ENCODE peak calls at places on chromosomes 1 and 21, in nine cellular contexts. K is renal cortical epithelial cell; Y is dorsolateral prefrontal cortex; L is GM12865; W is activated CD4-positive, alpha-beta T cell treated with anti-CD3 and anti-CD28 coated beads, Interleukin-2, amount 50 U/mL, for 1 hour; R is stimulated activated CD4-positive, alpha-beta T cell treated with anti-CD3 and anti-CD28 coated beads, Interleukin-1b, Interleukin-23, amount 100 ng/mL, for 4 hours; D is GM20000; E is amygdala; J is EL. B is an unnamed sample.

GRCh38 chr21:43734131-43734634 is 15.3 kb downstream of the PDXK start:
- DNase-seq in D (no peak), L (no peak), E (no peak), J (no peak), Y (no peak), R (peak; percentile 27), K (peak; percentile 18), W (no peak), B (no peak)

GRCh38 chr1:160615660-160616059 is 31.2 kb downstream of the SLAMF1 start:
- DNase-seq in E (no peak), Y (no peak), L (no peak), R (no peak), D (no peak), K (no peak), J (no peak), W (no peak), B (no peak)

GRCh38 chr1:223712184-223712855 is at the start of gene CAPN2:
- DNase-seq in E (peak; percentile 70), D (peak; percentile 84), W (peak; percentile 54), K (peak; percentile 59), J (peak; percentile 88), R (no peak), Y (peak; percentile 56), L (peak; percentile 81), B (peak; percentile 92)

GRCh38 chr1:117128323-117129079 is 7.0 kb upstream of the TRIM45 start:
- DNase-seq in D (peak; percentile 47), L (peak; percentile 23), W (no peak), J (peak; percentile 56), E (no peak), Y (no peak), K (peak; percentile 69), R (no peak), B (no peak)

GRCh38 chr1:35049116-35049515 is 17.4 kb upstream of the ZMYM6 start:
- DNase-seq in Y (no peak), D (no peak), R (no peak), K (no peak), W (no peak), L (no peak), J (peak; percentile 63), E (no peak), B (no peak)

GRCh38 chr1:180841460-180841859 is 71.2 kb upstream of the KIAA1614 start:
- DNase-seq in Y (no peak), L (no peak), W (no peak), D (no peak), E (no peak), J (no peak), R (no peak), K (no peak), B (no peak)

GRCh38 chr1:183105449-183105848 is 80.6 kb upstream of the LAMC2 start:
- DNase-seq in R (no peak), E (no peak), D (no peak), Y (no peak), W (no peak), L (no peak), J (peak; percentile 47), K (no peak), B (no peak)

GRCh38 chr21:42195378-42196031 is 23.4 kb upstream of the ABCG1 start:
- DNase-seq in R (no peak), K (peak; percentile 10), E (no peak), W (no peak), D (no peak), Y (no peak), L (no peak), J (peak; percentile 22), B (peak; percentile 49)

GRCh38 chr1:98323396-98323795 is 338.1 kb upstream of the SNX7 start:
- DNase-seq in E (no peak), L (no peak), Y (no peak), R (no peak), D (no peak), W (no peak), J (peak; percentile 91), K (peak; percentile 63), B (peak; percentile 71)

GRCh38 chr1:109877320-109877771 is 33.3 kb upstream of the CSF1 start:
- DNase-seq in W (no peak), Y (peak; percentile 57), D (no peak), J (peak; percentile 96), K (peak; percentile 96), E (no peak), L (no peak), R (no peak), B (peak; percentile 99)

GRCh38 chr1:117110774-117111173 is 10.8 kb downstream of the TRIM45 start:
- DNase-seq in W (no peak), Y (no peak), L (no peak), D (no peak), E (no peak), J (peak; percentile 50), K (peak; percentile 54), R (no peak), B (no peak)

GRCh38 chr1:116420417-116421200 is 47.6 kb downstream of the ATP1A1 start:
- DNase-seq in D (no peak), Y (no peak), W (no peak), E (no peak), L (no peak), K (peak; percentile 44), R (no peak), J (no peak), B (no peak)

GRCh38 chr1:15189692-15190321 is 36.3 kb downstream of the TMEM51 start:
- DNase-seq in R (no peak), E (no peak), W (no peak), J (peak; percentile 57), D (no peak), L (no peak), K (peak; percentile 69), Y (no peak), B (no peak)

GRCh38 chr1:232805269-232806070 is at the start of gene MAP10:
- DNase-seq in D (peak; percentile 90), W (peak; percentile 62), J (peak; percentile 72), E (peak; percentile 28), R (peak; percentile 64), K (peak; percentile 56), Y (peak; percentile 79), L (peak; percentile 94), B (peak; percentile 90)

GRCh38 chr1:27601771-27602509 is 2.0 kb downstream of the AHDC1 start:
- DNase-seq in R (no peak), J (peak; percentile 68), L (no peak), K (no peak), D (peak; percentile 53), Y (peak; percentile 61), W (no peak), E (peak; percentile 20), B (peak; percentile 69)

GRCh38 chr1:185074307-185074706 is 28.9 kb downstream of the RNF2 start:
- DNase-seq in R (no peak), J (peak; percentile 32), Y (no peak), E (no peak), L (no peak), W (no peak), K (peak; percentile 47), D (no peak), B (no peak)

GRCh38 chr21:34808569-34809204 is 139.9 kb downstream of the CLIC6 start:
- DNase-seq in W (no peak), Y (no peak), E (no peak), J (peak; percentile 78), L (no peak), R (no peak), K (peak; percentile 77), D (no peak), B (peak; percentile 49)

GRCh38 chr1:115559987-115560386 is 81.8 kb upstream of the VANGL1 start:
- DNase-seq in R (no peak), Y (no peak), J (no peak), E (no peak), W (no peak), D (no peak), L (no peak), K (no peak), B (no peak)

GRCh38 chr1:214548988-214549387 is 2.4 kb downstream of the PTPN14 start:
- DNase-seq in R (no peak), J (peak; percentile 80), L (no peak), W (no peak), K (peak; percentile 65), E (no peak), Y (no peak), D (no peak), B (peak; percentile 47)

GRCh38 chr1:78375996-78376395 is 114.8 kb upstream of the PTGFR start:
- DNase-seq in D (no peak), E (no peak), Y (no peak), W (no peak), L (peak; percentile 23), J (no peak), R (no peak), K (peak; percentile 9), B (peak; percentile 3)

GRCh38 chr1:11180342-11180744 is 8.8 kb upstream of the ANGPTL7 start:
- DNase-seq in J (peak; percentile 84), Y (no peak), L (no peak), R (no peak), E (no peak), W (no peak), K (peak; percentile 93), D (no peak), B (peak; percentile 68)

GRCh38 chr1:61341426-61341825 is 259.1 kb downstream of the NFIA start:
- DNase-seq in L (no peak), E (no peak), K (no peak), D (no peak), Y (no peak), W (no peak), J (no peak), R (no peak), B (no peak)

GRCh38 chr1:160251687-160252526 is 10.4 kb downstream of the DCAF8 start:
- DNase-seq in R (peak; percentile 33), J (peak; percentile 74), Y (peak; percentile 80), D (peak; percentile 60), L (peak; percentile 79), E (no peak), W (peak; percentile 60), K (peak; percentile 79), B (peak; percentile 46)

GRCh38 chr1:216705686-216706085 is 17.5 kb downstream of the ESRRG start:
- DNase-seq in Y (peak; percentile 66), W (no peak), J (no peak), E (no peak), L (no peak), D (no peak), R (no peak), K (no peak), B (no peak)

GRCh38 chr1:28087614-28088167 is 719 bp downstream of the EYA3 start:
- DNase-seq in Y (no peak), W (peak; percentile 4), R (no peak), E (no peak), J (peak; percentile 38), D (no peak), L (peak; percentile 67), K (no peak), B (no peak)

GRCh38 chr1:78088015-78088414 is 42.2 kb downstream of the GIPC2 start:
- DNase-seq in W (no peak), J (no peak), K (no peak), D (no peak), L (peak; percentile 11), E (no peak), Y (no peak), R (no peak), B (no peak)

GRCh38 chr1:226816585-226816984 is 53.8 kb upstream of the PSEN2 start:
- DNase-seq in K (peak; percentile 96), E (no peak), Y (no peak), L (no peak), D (no peak), J (peak; percentile 87), W (no peak), R (no peak), B (peak; percentile 52)

GRCh38 chr1:215192306-215192705 is 109.8 kb downstream of the KCNK2 start:
- DNase-seq in E (no peak), W (no peak), R (no peak), J (peak; percentile 53), L (no peak), Y (no peak), K (peak; percentile 33), D (no peak), B (no peak)

GRCh38 chr1:182713492-182713891 is 29.1 kb upstream of the RGS8 start:
- DNase-seq in L (no peak), R (no peak), Y (no peak), E (no peak), W (no peak), J (no peak), D (no peak), K (no peak), B (no peak)

GRCh38 chr1:185646202-185646683 is 87.9 kb upstream of the HMCN1 start:
- DNase-seq in L (no peak), K (peak; percentile 100), D (no peak), W (no peak), E (no peak), R (no peak), J (peak; percentile 99), Y (no peak), B (peak; percentile 83)

GRCh38 chr1:159826436-159827101 is at the start of gene SLAMF8:
- DNase-seq in Y (no peak), E (no peak), D (peak; percentile 42), R (peak; percentile 15), L (peak; percentile 72), J (peak; percentile 22), K (no peak), W (no peak), B (no peak)

B was measured in MG63.